ENCODE peak calls at places on chromosomes 3 and 15, in nine cellular contexts. One of them, this sample, is unnamed.

GRCh38 chr3:33047842-33048834 is 48.8 kb downstream of the GLB1 start:
- DNase-seq in astrocyte of the spinal cord: no peak
- DNase-seq in naive B cell: peak
- DNase-seq in GDM1: no peak
- DNase-seq in lung microvascular endothelial cell: no peak
- DNase-seq in SW480: no peak
- DNase-seq in ecto neural progenitor cell: no peak
- DNase-seq in GM06990: peak
- DNase-seq in left colon: no peak
- DNase-seq in this sample: no peak

GRCh38 chr3:98433764-98434163 is 29.2 kb upstream of the OR5K1 start:
- DNase-seq in astrocyte of the spinal cord: no peak
- DNase-seq in naive B cell: no peak
- DNase-seq in GDM1: no peak
- DNase-seq in lung microvascular endothelial cell: no peak
- DNase-seq in SW480: no peak
- DNase-seq in ecto neural progenitor cell: no peak
- DNase-seq in GM06990: no peak
- DNase-seq in left colon: no peak
- DNase-seq in this sample: no peak

GRCh38 chr3:184154909-184155643 is at the start of gene DVL3:
- DNase-seq in astrocyte of the spinal cord: peak
- DNase-seq in naive B cell: peak
- DNase-seq in GDM1: peak
- DNase-seq in lung microvascular endothelial cell: peak
- DNase-seq in SW480: peak
- DNase-seq in ecto neural progenitor cell: peak
- DNase-seq in GM06990: peak
- DNase-seq in left colon: peak
- DNase-seq in this sample: peak

GRCh38 chr15:27589260-27589659 is 509.9 kb downstream of the OCA2 start:
- DNase-seq in astrocyte of the spinal cord: no peak
- DNase-seq in naive B cell: no peak
- DNase-seq in GDM1: no peak
- DNase-seq in lung microvascular endothelial cell: no peak
- DNase-seq in SW480: no peak
- DNase-seq in ecto neural progenitor cell: no peak
- DNase-seq in GM06990: no peak
- DNase-seq in left colon: no peak
- DNase-seq in this sample: no peak

GRCh38 chr3:30289324-30289723 is 317.1 kb upstream of the TGFBR2 start:
- DNase-seq in astrocyte of the spinal cord: no peak
- DNase-seq in naive B cell: no peak
- DNase-seq in GDM1: no peak
- DNase-seq in lung microvascular endothelial cell: peak
- DNase-seq in SW480: peak
- DNase-seq in ecto neural progenitor cell: no peak
- DNase-seq in GM06990: no peak
- DNase-seq in left colon: no peak
- DNase-seq in this sample: no peak

GRCh38 chr3:141878326-141878725 is 1.9 kb downstream of the ATP1B3 start:
- DNase-seq in astrocyte of the spinal cord: peak
- DNase-seq in naive B cell: no peak
- DNase-seq in GDM1: no peak
- DNase-seq in lung microvascular endothelial cell: no peak
- DNase-seq in SW480: no peak
- DNase-seq in ecto neural progenitor cell: no peak
- DNase-seq in GM06990: no peak
- DNase-seq in left colon: no peak
- DNase-seq in this sample: no peak

GRCh38 chr3:36214460-36214859 is 165.8 kb upstream of the STAC start:
- DNase-seq in astrocyte of the spinal cord: no peak
- DNase-seq in naive B cell: no peak
- DNase-seq in GDM1: no peak
- DNase-seq in lung microvascular endothelial cell: no peak
- DNase-seq in SW480: no peak
- DNase-seq in ecto neural progenitor cell: no peak
- DNase-seq in GM06990: no peak
- DNase-seq in left colon: no peak
- DNase-seq in this sample: no peak

GRCh38 chr15:91634163-91634562 is 219.3 kb upstream of the SLCO3A1 start:
- DNase-seq in astrocyte of the spinal cord: no peak
- DNase-seq in naive B cell: no peak
- DNase-seq in GDM1: no peak
- DNase-seq in lung microvascular endothelial cell: no peak
- DNase-seq in SW480: no peak
- DNase-seq in ecto neural progenitor cell: no peak
- DNase-seq in GM06990: no peak
- DNase-seq in left colon: no peak
- DNase-seq in this sample: no peak

GRCh38 chr3:49397470-49397869 is 14.3 kb downstream of the RHOA start:
- DNase-seq in astrocyte of the spinal cord: peak
- DNase-seq in naive B cell: peak
- DNase-seq in GDM1: no peak
- DNase-seq in lung microvascular endothelial cell: peak
- DNase-seq in SW480: peak
- DNase-seq in ecto neural progenitor cell: no peak
- DNase-seq in GM06990: no peak
- DNase-seq in left colon: no peak
- DNase-seq in this sample: peak

GRCh38 chr15:30872341-30872748 is 31.4 kb upstream of the FAN1 start:
- DNase-seq in astrocyte of the spinal cord: peak
- DNase-seq in naive B cell: no peak
- DNase-seq in GDM1: no peak
- DNase-seq in lung microvascular endothelial cell: no peak
- DNase-seq in SW480: no peak
- DNase-seq in ecto neural progenitor cell: no peak
- DNase-seq in GM06990: no peak
- DNase-seq in left colon: no peak
- DNase-seq in this sample: no peak

GRCh38 chr3:156670652-156671051 is 3.7 kb upstream of the TIPARP start:
- DNase-seq in astrocyte of the spinal cord: no peak
- DNase-seq in naive B cell: no peak
- DNase-seq in GDM1: no peak
- DNase-seq in lung microvascular endothelial cell: no peak
- DNase-seq in SW480: no peak
- DNase-seq in ecto neural progenitor cell: no peak
- DNase-seq in GM06990: no peak
- DNase-seq in left colon: no peak
- DNase-seq in this sample: no peak

GRCh38 chr15:41809526-41810220 is 18.2 kb upstream of the JMJD7 start:
- DNase-seq in astrocyte of the spinal cord: no peak
- DNase-seq in naive B cell: no peak
- DNase-seq in GDM1: no peak
- DNase-seq in lung microvascular endothelial cell: no peak
- DNase-seq in SW480: no peak
- DNase-seq in ecto neural progenitor cell: no peak
- DNase-seq in GM06990: no peak
- DNase-seq in left colon: no peak
- DNase-seq in this sample: no peak

GRCh38 chr3:182682263-182683229 is 110.8 kb upstream of the ATP11B start:
- DNase-seq in astrocyte of the spinal cord: peak
- DNase-seq in naive B cell: peak
- DNase-seq in GDM1: no peak
- DNase-seq in lung microvascular endothelial cell: peak
- DNase-seq in SW480: peak
- DNase-seq in ecto neural progenitor cell: peak
- DNase-seq in GM06990: peak
- DNase-seq in left colon: peak
- DNase-seq in this sample: peak

GRCh38 chr3:71825551-71826283 is 40.8 kb upstream of the PROK2 start:
- DNase-seq in astrocyte of the spinal cord: no peak
- DNase-seq in naive B cell: no peak
- DNase-seq in GDM1: no peak
- DNase-seq in lung microvascular endothelial cell: no peak
- DNase-seq in SW480: no peak
- DNase-seq in ecto neural progenitor cell: no peak
- DNase-seq in GM06990: no peak
- DNase-seq in left colon: no peak
- DNase-seq in this sample: no peak

GRCh38 chr3:79937567-79937966 is 169.8 kb upstream of the ROBO1 start:
- DNase-seq in astrocyte of the spinal cord: no peak
- DNase-seq in naive B cell: no peak
- DNase-seq in GDM1: no peak
- DNase-seq in lung microvascular endothelial cell: no peak
- DNase-seq in SW480: peak
- DNase-seq in ecto neural progenitor cell: no peak
- DNase-seq in GM06990: no peak
- DNase-seq in left colon: no peak
- DNase-seq in this sample: peak

GRCh38 chr15:38652998-38653397 is 88.4 kb upstream of the RASGRP1 start:
- DNase-seq in astrocyte of the spinal cord: no peak
- DNase-seq in naive B cell: no peak
- DNase-seq in GDM1: no peak
- DNase-seq in lung microvascular endothelial cell: no peak
- DNase-seq in SW480: no peak
- DNase-seq in ecto neural progenitor cell: no peak
- DNase-seq in GM06990: no peak
- DNase-seq in left colon: no peak
- DNase-seq in this sample: no peak

GRCh38 chr3:194572131-194572789 is 61.0 kb downstream of the TMEM44 start:
- DNase-seq in astrocyte of the spinal cord: peak
- DNase-seq in naive B cell: no peak
- DNase-seq in GDM1: no peak
- DNase-seq in lung microvascular endothelial cell: peak
- DNase-seq in SW480: peak
- DNase-seq in ecto neural progenitor cell: no peak
- DNase-seq in GM06990: no peak
- DNase-seq in left colon: no peak
- DNase-seq in this sample: peak

GRCh38 chr15:70104227-70104626 is 6.5 kb upstream of the TLE3 start:
- DNase-seq in astrocyte of the spinal cord: no peak
- DNase-seq in naive B cell: no peak
- DNase-seq in GDM1: no peak
- DNase-seq in lung microvascular endothelial cell: no peak
- DNase-seq in SW480: no peak
- DNase-seq in ecto neural progenitor cell: no peak
- DNase-seq in GM06990: no peak
- DNase-seq in left colon: no peak
- DNase-seq in this sample: no peak

GRCh38 chr15:94230886-94231727 is at the start of gene MCTP2:
- DNase-seq in astrocyte of the spinal cord: peak
- DNase-seq in naive B cell: peak
- DNase-seq in GDM1: peak
- DNase-seq in lung microvascular endothelial cell: peak
- DNase-seq in SW480: peak
- DNase-seq in ecto neural progenitor cell: peak
- DNase-seq in GM06990: peak
- DNase-seq in left colon: peak
- DNase-seq in this sample: peak

GRCh38 chr3:35773398-35773797 is 134.1 kb downstream of the ARPP21 start:
- DNase-seq in astrocyte of the spinal cord: no peak
- DNase-seq in naive B cell: no peak
- DNase-seq in GDM1: no peak
- DNase-seq in lung microvascular endothelial cell: no peak
- DNase-seq in SW480: no peak
- DNase-seq in ecto neural progenitor cell: no peak
- DNase-seq in GM06990: no peak
- DNase-seq in left colon: no peak
- DNase-seq in this sample: no peak

GRCh38 chr3:99579965-99580364 is 58.4 kb upstream of the COL8A1 start:
- DNase-seq in astrocyte of the spinal cord: no peak
- DNase-seq in naive B cell: no peak
- DNase-seq in GDM1: no peak
- DNase-seq in lung microvascular endothelial cell: no peak
- DNase-seq in SW480: no peak
- DNase-seq in ecto neural progenitor cell: no peak
- DNase-seq in GM06990: no peak
- DNase-seq in left colon: no peak
- DNase-seq in this sample: no peak

GRCh38 chr3:48199117-48199516 is 10.9 kb upstream of the CDC25A start:
- DNase-seq in astrocyte of the spinal cord: no peak
- DNase-seq in naive B cell: no peak
- DNase-seq in GDM1: no peak
- DNase-seq in lung microvascular endothelial cell: no peak
- DNase-seq in SW480: no peak
- DNase-seq in ecto neural progenitor cell: no peak
- DNase-seq in GM06990: no peak
- DNase-seq in left colon: no peak
- DNase-seq in this sample: no peak

GRCh38 chr3:183287301-183287971 is 34.4 kb downstream of the B3GNT5 start:
- DNase-seq in astrocyte of the spinal cord: peak
- DNase-seq in naive B cell: no peak
- DNase-seq in GDM1: no peak
- DNase-seq in lung microvascular endothelial cell: peak
- DNase-seq in SW480: no peak
- DNase-seq in ecto neural progenitor cell: no peak
- DNase-seq in GM06990: no peak
- DNase-seq in left colon: no peak
- DNase-seq in this sample: peak